ENCODE peak calls at places on chromosomes 4 and X, in four cellular contexts. Q, O, X and D are unnamed samples.

GRCh38 chrX:8629871-8630270 is 102.1 kb downstream of the ANOS1 start:
- DNase-seq in Q (no peak), X (no peak), O (peak; percentile 47), D (no peak)

GRCh38 chrX:69280956-69281355 is 115.7 kb upstream of the PJA1 start:
- DNase-seq in X (no peak), Q (no peak), O (no peak), D (no peak)

GRCh38 chrX:115894087-115894486 is 276.5 kb upstream of the AGTR2 start:
- DNase-seq in Q (peak; percentile 24), O (peak; percentile 13), X (no peak), D (no peak)

GRCh38 chrX:13287816-13288215 is 32.0 kb downstream of the ATXN3L start:
- DNase-seq in X (no peak), O (peak; percentile 41), Q (no peak), D (no peak)

GRCh38 chrX:85327060-85327333 is 52.5 kb downstream of the POF1B start:
- DNase-seq in Q (no peak), O (no peak), X (no peak), D (no peak)

GRCh38 chr4:158051401-158052235 is 121.2 kb downstream of the GASK1B start:
- DNase-seq in Q (no peak), O (peak; percentile 93), X (no peak), D (peak; percentile 84)

GRCh38 chrX:96386325-96386724 is 298.3 kb upstream of the DIAPH2 start:
- DNase-seq in X (no peak), O (no peak), Q (no peak), D (no peak)

GRCh38 chrX:134753185-134754008 is 95.1 kb upstream of the PLAC1 start:
- DNase-seq in Q (no peak), O (peak; percentile 16), X (no peak), D (no peak)

GRCh38 chr4:140296871-140297570 is 76.4 kb upstream of the SCOC start:
- DNase-seq in O (no peak), X (no peak), Q (no peak), D (no peak)
- TF ChIP-seq CTCF in O (no peak), X (no peak), Q (no peak), D (no peak)

DNA sequence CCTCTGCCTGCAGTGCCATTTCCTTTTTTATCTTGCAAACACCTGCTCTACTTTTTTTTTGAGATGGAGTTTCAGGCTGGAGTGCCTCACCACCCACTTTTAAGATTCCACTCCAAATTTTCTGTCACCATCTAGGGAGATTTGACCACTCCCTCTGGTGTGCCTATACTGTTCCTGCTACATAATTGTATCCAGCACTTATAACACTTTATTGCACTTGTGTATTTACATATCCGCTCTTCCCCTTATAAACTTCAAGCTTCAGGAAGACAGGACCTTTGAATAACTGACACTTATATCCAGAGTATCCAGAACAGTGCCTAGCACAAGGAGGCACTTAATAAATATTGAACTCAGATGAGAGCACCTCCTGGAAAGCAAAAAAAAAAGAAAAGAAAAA is 6.2 kb upstream of the CENPI start:
- DNase-seq in O (no peak), X (no peak), Q (no peak), D (no peak)
- H3K4me3 ChIP-seq in O (no peak overlapping the region), X (no peak overlapping the region), Q (no peak overlapping the region), D (no peak overlapping the region)

GRCh38 chr4:122679317-122679716 is 53.2 kb upstream of the BBS12 start:
- DNase-seq in Q (no peak), O (no peak), X (no peak), D (no peak)
- TF ChIP-seq CTCF in Q (no peak), O (no peak), X (no peak), D (no peak)

GRCh38 chrX:17376381-17377046 is 1.5 kb downstream of the NHS start:
- DNase-seq in Q (no peak), X (no peak), O (no peak), D (no peak)
- H3K4me3 ChIP-seq in Q (peak overlapping the region; percentile 22), X (peak overlapping the region; percentile 62), O (peak overlapping the region; percentile 66), D (peak overlapping the region; percentile 70)

DNA sequence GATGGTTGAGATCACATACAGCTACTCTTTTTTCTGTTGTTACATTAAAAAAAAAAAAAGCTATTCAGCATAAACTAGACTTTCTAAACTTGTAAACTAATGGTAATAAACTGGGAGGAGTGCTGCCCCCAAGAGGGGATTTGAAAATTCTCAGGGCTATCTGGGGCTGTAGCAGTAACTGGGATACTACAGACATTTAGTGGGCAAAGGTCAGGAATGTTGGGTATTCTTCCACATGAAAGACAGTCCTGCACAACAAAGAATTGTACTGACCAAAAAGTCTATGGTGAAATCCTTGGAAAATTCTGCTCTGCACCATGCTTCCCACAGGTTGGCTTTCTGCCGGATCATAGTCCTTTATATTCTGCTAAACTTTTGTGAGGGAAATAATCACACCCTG is 232.6 kb upstream of the BOD1L1 start:
- DNase-seq in X (no peak), O (no peak), Q (no peak), D (no peak)
- TF ChIP-seq CTCF in X (no peak), O (peak; percentile 39), Q (no peak), D (no peak)